ENCODE peak calls at places on chromosomes 11 and 22, in ten cellular contexts. I is CD4-positive, alpha-beta T cell; Z is heart right ventricle; O is A549; Y is uterus; L is suprapubic skin; X is heart left ventricle; R is ovary; K is AG04450; F is mammary epithelial cell. P is an unnamed sample.
A peak's percentile ranks its signal among the peaks of the same experiment; 100 is the strongest.

GRCh38 chr11:113114452-113115027 is 153.3 kb downstream of the NCAM1 start:
- DNase-seq in I (no peak), Z (peak; percentile 59), O (no peak), Y (peak; percentile 56), L (no peak), X (peak; percentile 64), R (peak; percentile 68), K (no peak), F (peak; percentile 49), P (peak; percentile 76)

GRCh38 chr11:130157840-130158239 is 1.7 kb upstream of the ST14 start:
- DNase-seq in I (no peak), Z (no peak), O (no peak), Y (no peak), L (no peak), X (no peak), R (no peak), K (no peak), F (no peak), P (no peak)

GRCh38 chr11:72100462-72100861 is 2.6 kb downstream of the LAMTOR1 start:
- DNase-seq in I (no peak), Z (no peak), O (no peak), Y (no peak), L (no peak), X (no peak), R (no peak), K (no peak), F (no peak), P (no peak)

GRCh38 chr11:68690671-68691401 is 6.5 kb downstream of the GAL start:
- DNase-seq in I (no peak), Z (no peak), O (no peak), Y (no peak), L (peak; percentile 57), X (no peak), R (no peak), K (no peak), F (no peak), P (no peak)

GRCh38 chr22:49971232-49972162 is 10.9 kb downstream of the PIM3 start:
- DNase-seq in I (no peak), Z (peak; percentile 70), O (peak; percentile 33), Y (peak; percentile 92), L (peak; percentile 88), X (peak; percentile 91), R (peak; percentile 93), K (no peak), F (no peak), P (peak; percentile 42)

GRCh38 chr11:2885017-2885675 is 429 bp downstream of the CDKN1C start:
- DNase-seq in I (no peak), Z (peak; percentile 52), O (no peak), Y (peak; percentile 66), L (no peak), X (peak; percentile 81), R (peak; percentile 77), K (no peak), F (no peak), P (peak; percentile 79)

GRCh38 chr11:84398017-84398626 is 1112.0 kb upstream of the CCDC90B start:
- DNase-seq in I (no peak), Z (no peak), O (peak; percentile 4), Y (no peak), L (no peak), X (no peak), R (no peak), K (no peak), F (peak; percentile 4), P (peak; percentile 37)

GRCh38 chr11:19276859-19277808 is 36.4 kb upstream of the E2F8 start:
- DNase-seq in I (no peak), Z (no peak), O (peak; percentile 49), Y (no peak), L (no peak), X (no peak), R (no peak), K (no peak), F (peak; percentile 93), P (no peak)

GRCh38 chr11:63535734-63536133 is 874 bp upstream of the PLAAT4 start:
- DNase-seq in I (no peak), Z (no peak), O (no peak), Y (no peak), L (no peak), X (no peak), R (no peak), K (no peak), F (no peak), P (no peak)

GRCh38 chr11:196786-197731 is 4.2 kb downstream of the SCGB1C1 start:
- DNase-seq in I (no peak), Z (peak; percentile 2), O (no peak), Y (no peak), L (peak; percentile 72), X (peak; percentile 31), R (peak; percentile 30), K (no peak), F (no peak), P (no peak)

GRCh38 chr11:70339066-70339465 is 59.3 kb upstream of the CTTN start:
- DNase-seq in I (no peak), Z (no peak), O (no peak), Y (no peak), L (no peak), X (no peak), R (no peak), K (no peak), F (no peak), P (no peak)

GRCh38 chr11:8839957-8840945 is 70.7 kb upstream of the AKIP1 start:
- DNase-seq in I (no peak), Z (peak; percentile 36), O (no peak), Y (no peak), L (no peak), X (no peak), R (no peak), K (no peak), F (peak; percentile 81), P (no peak)

GRCh38 chr11:70532066-70532440 is 133.7 kb downstream of the CTTN start:
- DNase-seq in I (no peak), Z (no peak), O (no peak), Y (no peak), L (no peak), X (no peak), R (no peak), K (no peak), F (no peak), P (no peak)

GRCh38 chr11:66371627-66372415 is at the start of gene SLC29A2:
- DNase-seq in I (peak; percentile 70), Z (peak; percentile 54), O (peak; percentile 40), Y (no peak), L (no peak), X (peak; percentile 84), R (peak; percentile 52), K (no peak), F (peak; percentile 73), P (no peak)

GRCh38 chr11:91435694-91436375 is 788.8 kb upstream of the FAT3 start:
- DNase-seq in I (no peak), Z (no peak), O (no peak), Y (no peak), L (no peak), X (no peak), R (no peak), K (no peak), F (no peak), P (no peak)

GRCh38 chr11:36069576-36070214 is 125.8 kb downstream of the LDLRAD3 start:
- DNase-seq in I (no peak), Z (no peak), O (no peak), Y (no peak), L (no peak), X (no peak), R (no peak), K (no peak), F (peak; percentile 52), P (peak; percentile 41)

GRCh38 chr11:74443071-74443864 is 24.1 kb downstream of the KCNE3 start:
- DNase-seq in I (no peak), Z (no peak), O (peak; percentile 44), Y (no peak), L (no peak), X (no peak), R (no peak), K (no peak), F (peak; percentile 57), P (peak; percentile 27)

GRCh38 chr22:44672632-44673031 is 29.4 kb upstream of the PRR5 start:
- DNase-seq in I (no peak), Z (no peak), O (no peak), Y (no peak), L (no peak), X (no peak), R (no peak), K (no peak), F (no peak), P (no peak)
- TF ChIP-seq CTCF in I (no peak), Z (no peak), O (no peak), Y (no peak), L (no peak), X (no peak), R (no peak), K (no peak), F (no peak), P (no peak)

GRCh38 chr11:95078526-95078925 is 11.1 kb upstream of the ENDOD1 start:
- DNase-seq in I (no peak), Z (no peak), O (no peak), Y (no peak), L (no peak), X (no peak), R (no peak), K (no peak), F (no peak), P (no peak)
- H3K27ac ChIP-seq in I (no peak overlapping the region), Z (no peak overlapping the region), O (no peak overlapping the region), Y (no peak overlapping the region), L (no peak overlapping the region), X (no peak overlapping the region), R (no peak overlapping the region), K (no peak overlapping the region), F (no peak overlapping the region), P (no peak overlapping the region)

DNA sequence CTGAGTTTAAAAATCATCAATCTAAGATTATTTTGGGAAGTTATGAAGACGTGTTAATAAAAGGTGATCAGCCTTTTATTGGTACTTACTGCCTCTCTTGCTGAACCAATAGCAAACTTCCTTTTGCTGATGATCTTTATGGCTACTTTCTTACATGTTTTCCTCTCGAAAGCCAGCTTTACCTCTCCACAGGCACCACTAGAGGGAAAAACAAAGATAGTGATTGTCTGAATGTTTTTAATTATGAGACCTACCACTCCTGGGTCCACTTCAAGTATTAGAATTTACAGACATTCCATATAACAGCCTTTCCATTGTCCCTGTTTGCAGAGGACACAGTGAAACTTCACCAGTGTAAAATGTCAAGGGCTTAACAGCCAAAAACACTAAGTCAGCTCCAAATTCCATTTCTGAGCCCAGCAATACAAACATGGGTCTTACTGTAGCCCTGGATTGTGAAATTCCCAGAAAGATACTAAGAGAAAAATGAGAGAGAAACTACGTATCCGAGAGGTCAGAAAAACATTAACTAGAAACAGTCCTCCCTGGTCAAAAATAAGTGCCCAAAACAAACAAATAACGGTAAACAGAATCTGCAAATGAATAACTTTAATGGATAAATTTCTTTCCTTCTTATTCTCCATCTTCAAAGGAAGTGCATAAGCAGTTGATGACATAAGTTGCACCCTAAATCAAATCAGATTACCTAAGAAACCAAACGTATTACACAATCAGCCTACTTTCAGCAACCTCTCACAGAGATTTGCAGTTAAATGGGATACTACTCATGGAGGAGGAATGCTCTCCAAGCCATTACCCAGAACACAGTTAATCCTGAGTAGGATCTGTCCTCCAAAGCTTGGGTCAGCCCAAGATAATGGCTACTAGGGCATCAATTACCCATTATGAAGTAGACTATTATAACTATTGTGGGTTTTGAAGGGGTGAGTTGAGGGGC is 29.5 kb downstream of the CHEK2 start:
- DNase-seq in I (no peak), Z (no peak), O (peak; percentile 28), Y (no peak), L (no peak), X (no peak), R (no peak), K (peak; percentile 89), F (peak; percentile 88), P (no peak)
- TF ChIP-seq CTCF in I (no peak), Z (no peak), O (no peak), Y (peak; percentile 24), L (no peak), X (no peak), R (peak; percentile 22), K (peak; percentile 42), F (no peak), P (peak; percentile 28)

GRCh38 chr11:67488155-67488480 is 5.3 kb downstream of the AIP start:
- DNase-seq in I (no peak), Z (no peak), O (no peak), Y (no peak), L (no peak), X (no peak), R (no peak), K (no peak), F (no peak), P (no peak)
- H3K27ac ChIP-seq in I (peak overlapping the region; percentile 15), Z (no peak overlapping the region), O (no peak overlapping the region), Y (no peak overlapping the region), L (no peak overlapping the region), X (peak overlapping the region; percentile 5), R (no peak overlapping the region), K (no peak overlapping the region), F (no peak overlapping the region), P (no peak overlapping the region)

P was measured in cardiac muscle cell.